ENCODE peak calls at places on chromosomes 13 and 19, in nine cellular contexts. One of them, this sample, is unnamed.

GRCh38 chr13:30204564-30204963 is 102.8 kb downstream of the KATNAL1 start:
- DNase-seq in HTR-8/SVneo: no peak
- DNase-seq in cortex of kidney: no peak
- DNase-seq in hepatic stellate cell: no peak
- DNase-seq in tibial artery: no peak
- DNase-seq in pancreas: no peak
- DNase-seq in endothelial cell: no peak
- DNase-seq in stimulated activated CD4-positive, alpha-beta T cell treated with anti-CD3 and anti-CD28 coated beads, Interleukin-1b, Interleukin-23, amount 100 ng/mL, for 48 hours: peak; percentile 13
- DNase-seq in PC-3: no peak
- DNase-seq in this sample: no peak

GRCh38 chr19:35871611-35872010 is 3.2 kb downstream of the APLP1 start:
- DNase-seq in tibial artery: no peak
- DNase-seq in hepatic stellate cell: no peak
- DNase-seq in cortex of kidney: no peak
- DNase-seq in pancreas: no peak
- DNase-seq in endothelial cell: no peak
- DNase-seq in PC-3: no peak
- DNase-seq in stimulated activated CD4-positive, alpha-beta T cell treated with anti-CD3 and anti-CD28 coated beads, Interleukin-1b, Interleukin-23, amount 100 ng/mL, for 48 hours: no peak
- DNase-seq in HTR-8/SVneo: no peak
- DNase-seq in this sample: no peak

GRCh38 chr19:45972081-45972943 is 1.4 kb downstream of the NOVA2 start:
- DNase-seq in tibial artery: peak; percentile 24
- DNase-seq in pancreas: no peak
- DNase-seq in PC-3: no peak
- DNase-seq in cortex of kidney: no peak
- DNase-seq in stimulated activated CD4-positive, alpha-beta T cell treated with anti-CD3 and anti-CD28 coated beads, Interleukin-1b, Interleukin-23, amount 100 ng/mL, for 48 hours: peak; percentile 40
- DNase-seq in hepatic stellate cell: no peak
- DNase-seq in endothelial cell: no peak
- DNase-seq in HTR-8/SVneo: no peak
- DNase-seq in this sample: no peak

GRCh38 chr13:43448605-43449004 is 338.2 kb downstream of the ENOX1 start:
- DNase-seq in stimulated activated CD4-positive, alpha-beta T cell treated with anti-CD3 and anti-CD28 coated beads, Interleukin-1b, Interleukin-23, amount 100 ng/mL, for 48 hours: no peak
- DNase-seq in tibial artery: no peak
- DNase-seq in PC-3: no peak
- DNase-seq in endothelial cell: no peak
- DNase-seq in pancreas: no peak
- DNase-seq in cortex of kidney: no peak
- DNase-seq in HTR-8/SVneo: no peak
- DNase-seq in hepatic stellate cell: no peak
- DNase-seq in this sample: peak; percentile 60

GRCh38 chr19:41928754-41929535 is 696 bp upstream of the ERFL start:
- DNase-seq in tibial artery: no peak
- DNase-seq in pancreas: no peak
- DNase-seq in hepatic stellate cell: no peak
- DNase-seq in cortex of kidney: no peak
- DNase-seq in endothelial cell: no peak
- DNase-seq in HTR-8/SVneo: no peak
- DNase-seq in stimulated activated CD4-positive, alpha-beta T cell treated with anti-CD3 and anti-CD28 coated beads, Interleukin-1b, Interleukin-23, amount 100 ng/mL, for 48 hours: no peak
- DNase-seq in PC-3: no peak
- DNase-seq in this sample: no peak

GRCh38 chr13:60260440-60260839 is 96.7 kb upstream of the DIAPH3 start:
- DNase-seq in tibial artery: no peak
- DNase-seq in stimulated activated CD4-positive, alpha-beta T cell treated with anti-CD3 and anti-CD28 coated beads, Interleukin-1b, Interleukin-23, amount 100 ng/mL, for 48 hours: no peak
- DNase-seq in cortex of kidney: no peak
- DNase-seq in endothelial cell: no peak
- DNase-seq in HTR-8/SVneo: no peak
- DNase-seq in pancreas: no peak
- DNase-seq in PC-3: no peak
- DNase-seq in hepatic stellate cell: no peak
- DNase-seq in this sample: no peak

GRCh38 chr13:113668491-113668971 is 1.5 kb downstream of the GRK1 start:
- DNase-seq in cortex of kidney: no peak
- DNase-seq in PC-3: no peak
- DNase-seq in endothelial cell: no peak
- DNase-seq in HTR-8/SVneo: no peak
- DNase-seq in stimulated activated CD4-positive, alpha-beta T cell treated with anti-CD3 and anti-CD28 coated beads, Interleukin-1b, Interleukin-23, amount 100 ng/mL, for 48 hours: no peak
- DNase-seq in pancreas: peak; percentile 9
- DNase-seq in hepatic stellate cell: no peak
- DNase-seq in tibial artery: peak; percentile 13
- DNase-seq in this sample: no peak

GRCh38 chr13:29496241-29496712 is 99.2 kb downstream of the SLC7A1 start:
- DNase-seq in stimulated activated CD4-positive, alpha-beta T cell treated with anti-CD3 and anti-CD28 coated beads, Interleukin-1b, Interleukin-23, amount 100 ng/mL, for 48 hours: no peak
- DNase-seq in pancreas: peak; percentile 93
- DNase-seq in tibial artery: no peak
- DNase-seq in HTR-8/SVneo: no peak
- DNase-seq in endothelial cell: no peak
- DNase-seq in PC-3: peak; percentile 41
- DNase-seq in cortex of kidney: no peak
- DNase-seq in hepatic stellate cell: no peak
- DNase-seq in this sample: peak; percentile 42

GRCh38 chr13:80341098-80341701 is at the start of gene SPRY2:
- DNase-seq in stimulated activated CD4-positive, alpha-beta T cell treated with anti-CD3 and anti-CD28 coated beads, Interleukin-1b, Interleukin-23, amount 100 ng/mL, for 48 hours: peak; percentile 43
- DNase-seq in cortex of kidney: peak; percentile 32
- DNase-seq in endothelial cell: peak; percentile 90
- DNase-seq in pancreas: peak; percentile 89
- DNase-seq in tibial artery: peak; percentile 96
- DNase-seq in hepatic stellate cell: peak; percentile 95
- DNase-seq in HTR-8/SVneo: peak; percentile 71
- DNase-seq in PC-3: peak; percentile 89
- DNase-seq in this sample: peak; percentile 90

GRCh38 chr13:40318366-40318765 is 348.1 kb downstream of the FOXO1 start:
- DNase-seq in hepatic stellate cell: no peak
- DNase-seq in PC-3: no peak
- DNase-seq in stimulated activated CD4-positive, alpha-beta T cell treated with anti-CD3 and anti-CD28 coated beads, Interleukin-1b, Interleukin-23, amount 100 ng/mL, for 48 hours: no peak
- DNase-seq in endothelial cell: no peak
- DNase-seq in pancreas: peak; percentile 77
- DNase-seq in cortex of kidney: no peak
- DNase-seq in HTR-8/SVneo: no peak
- DNase-seq in tibial artery: no peak
- DNase-seq in this sample: no peak

GRCh38 chr19:15466851-15467733 is 2.7 kb upstream of the RASAL3 start:
- DNase-seq in tibial artery: no peak
- DNase-seq in pancreas: no peak
- DNase-seq in HTR-8/SVneo: no peak
- DNase-seq in hepatic stellate cell: no peak
- DNase-seq in stimulated activated CD4-positive, alpha-beta T cell treated with anti-CD3 and anti-CD28 coated beads, Interleukin-1b, Interleukin-23, amount 100 ng/mL, for 48 hours: peak; percentile 79
- DNase-seq in PC-3: peak; percentile 89
- DNase-seq in cortex of kidney: no peak
- DNase-seq in endothelial cell: no peak
- DNase-seq in this sample: peak; percentile 4

GRCh38 chr19:51808333-51808986 is 13.5 kb downstream of the FPR3 start:
- DNase-seq in HTR-8/SVneo: peak; percentile 25
- DNase-seq in pancreas: no peak
- DNase-seq in tibial artery: no peak
- DNase-seq in cortex of kidney: no peak
- DNase-seq in endothelial cell: no peak
- DNase-seq in PC-3: peak; percentile 92
- DNase-seq in stimulated activated CD4-positive, alpha-beta T cell treated with anti-CD3 and anti-CD28 coated beads, Interleukin-1b, Interleukin-23, amount 100 ng/mL, for 48 hours: no peak
- DNase-seq in hepatic stellate cell: peak; percentile 28
- DNase-seq in this sample: no peak

GRCh38 chr19:45973564-45974338 is at the start of gene NOVA2:
- DNase-seq in HTR-8/SVneo: peak; percentile 82
- DNase-seq in pancreas: peak; percentile 59
- DNase-seq in endothelial cell: peak; percentile 96
- DNase-seq in cortex of kidney: no peak
- DNase-seq in PC-3: peak; percentile 48
- DNase-seq in stimulated activated CD4-positive, alpha-beta T cell treated with anti-CD3 and anti-CD28 coated beads, Interleukin-1b, Interleukin-23, amount 100 ng/mL, for 48 hours: peak; percentile 69
- DNase-seq in hepatic stellate cell: peak; percentile 67
- DNase-seq in tibial artery: peak; percentile 47
- DNase-seq in this sample: no peak

GRCh38 chr19:21569497-21569870 is 64.1 kb downstream of the ZNF429 start:
- DNase-seq in pancreas: no peak
- DNase-seq in PC-3: no peak
- DNase-seq in HTR-8/SVneo: no peak
- DNase-seq in stimulated activated CD4-positive, alpha-beta T cell treated with anti-CD3 and anti-CD28 coated beads, Interleukin-1b, Interleukin-23, amount 100 ng/mL, for 48 hours: peak; percentile 77
- DNase-seq in endothelial cell: no peak
- DNase-seq in hepatic stellate cell: no peak
- DNase-seq in tibial artery: no peak
- DNase-seq in cortex of kidney: no peak
- DNase-seq in this sample: peak; percentile 48

GRCh38 chr13:43444085-43444484 is 342.7 kb downstream of the ENOX1 start:
- DNase-seq in endothelial cell: no peak
- DNase-seq in HTR-8/SVneo: no peak
- DNase-seq in PC-3: no peak
- DNase-seq in cortex of kidney: no peak
- DNase-seq in tibial artery: no peak
- DNase-seq in hepatic stellate cell: no peak
- DNase-seq in pancreas: no peak
- DNase-seq in stimulated activated CD4-positive, alpha-beta T cell treated with anti-CD3 and anti-CD28 coated beads, Interleukin-1b, Interleukin-23, amount 100 ng/mL, for 48 hours: no peak
- DNase-seq in this sample: peak; percentile 34

GRCh38 chr13:33743438-33744368 is 74.2 kb upstream of the RFC3 start:
- DNase-seq in PC-3: no peak
- DNase-seq in tibial artery: no peak
- DNase-seq in stimulated activated CD4-positive, alpha-beta T cell treated with anti-CD3 and anti-CD28 coated beads, Interleukin-1b, Interleukin-23, amount 100 ng/mL, for 48 hours: peak; percentile 9
- DNase-seq in cortex of kidney: no peak
- DNase-seq in endothelial cell: no peak
- DNase-seq in HTR-8/SVneo: no peak
- DNase-seq in hepatic stellate cell: no peak
- DNase-seq in pancreas: no peak
- DNase-seq in this sample: no peak

GRCh38 chr13:39422845-39423565 is 180.0 kb downstream of the LHFPL6 start:
- DNase-seq in endothelial cell: no peak
- DNase-seq in cortex of kidney: no peak
- DNase-seq in hepatic stellate cell: no peak
- DNase-seq in tibial artery: no peak
- DNase-seq in PC-3: no peak
- DNase-seq in pancreas: no peak
- DNase-seq in HTR-8/SVneo: peak; percentile 5
- DNase-seq in stimulated activated CD4-positive, alpha-beta T cell treated with anti-CD3 and anti-CD28 coated beads, Interleukin-1b, Interleukin-23, amount 100 ng/mL, for 48 hours: no peak
- DNase-seq in this sample: no peak

GRCh38 chr19:2121416-2122051 is 24.8 kb downstream of the IZUMO4 start:
- DNase-seq in endothelial cell: no peak
- DNase-seq in HTR-8/SVneo: no peak
- DNase-seq in stimulated activated CD4-positive, alpha-beta T cell treated with anti-CD3 and anti-CD28 coated beads, Interleukin-1b, Interleukin-23, amount 100 ng/mL, for 48 hours: no peak
- DNase-seq in pancreas: no peak
- DNase-seq in cortex of kidney: no peak
- DNase-seq in PC-3: no peak
- DNase-seq in tibial artery: no peak
- DNase-seq in hepatic stellate cell: no peak
- DNase-seq in this sample: no peak

GRCh38 chr19:2120821-2121220 is 24.1 kb downstream of the IZUMO4 start:
- DNase-seq in hepatic stellate cell: no peak
- DNase-seq in HTR-8/SVneo: no peak
- DNase-seq in endothelial cell: no peak
- DNase-seq in PC-3: no peak
- DNase-seq in pancreas: no peak
- DNase-seq in stimulated activated CD4-positive, alpha-beta T cell treated with anti-CD3 and anti-CD28 coated beads, Interleukin-1b, Interleukin-23, amount 100 ng/mL, for 48 hours: no peak
- DNase-seq in tibial artery: no peak
- DNase-seq in cortex of kidney: no peak
- DNase-seq in this sample: no peak

GRCh38 chr13:67769063-67769986 is 539.2 kb upstream of the PCDH9 start:
- DNase-seq in pancreas: peak; percentile 11
- DNase-seq in tibial artery: no peak
- DNase-seq in PC-3: no peak
- DNase-seq in stimulated activated CD4-positive, alpha-beta T cell treated with anti-CD3 and anti-CD28 coated beads, Interleukin-1b, Interleukin-23, amount 100 ng/mL, for 48 hours: no peak
- DNase-seq in hepatic stellate cell: no peak
- DNase-seq in cortex of kidney: no peak
- DNase-seq in endothelial cell: no peak
- DNase-seq in HTR-8/SVneo: no peak
- DNase-seq in this sample: no peak

GRCh38 chr13:28527629-28528028 is 32.7 kb upstream of the FLT1 start:
- DNase-seq in HTR-8/SVneo: no peak
- DNase-seq in tibial artery: peak; percentile 38
- DNase-seq in hepatic stellate cell: no peak
- DNase-seq in pancreas: no peak
- DNase-seq in stimulated activated CD4-positive, alpha-beta T cell treated with anti-CD3 and anti-CD28 coated beads, Interleukin-1b, Interleukin-23, amount 100 ng/mL, for 48 hours: no peak
- DNase-seq in endothelial cell: no peak
- DNase-seq in PC-3: no peak
- DNase-seq in cortex of kidney: no peak
- DNase-seq in this sample: no peak

GRCh38 chr19:56110515-56111448 is 10.3 kb downstream of the ZNF787 start:
- DNase-seq in tibial artery: no peak
- DNase-seq in HTR-8/SVneo: no peak
- DNase-seq in stimulated activated CD4-positive, alpha-beta T cell treated with anti-CD3 and anti-CD28 coated beads, Interleukin-1b, Interleukin-23, amount 100 ng/mL, for 48 hours: no peak
- DNase-seq in hepatic stellate cell: no peak
- DNase-seq in cortex of kidney: no peak
- DNase-seq in endothelial cell: peak; percentile 36
- DNase-seq in pancreas: peak; percentile 70
- DNase-seq in PC-3: no peak
- DNase-seq in this sample: peak; percentile 79

GRCh38 chr13:31334547-31334946 is 134.8 kb downstream of the B3GLCT start:
- DNase-seq in pancreas: no peak
- DNase-seq in HTR-8/SVneo: no peak
- DNase-seq in endothelial cell: no peak
- DNase-seq in cortex of kidney: no peak
- DNase-seq in hepatic stellate cell: no peak
- DNase-seq in PC-3: no peak
- DNase-seq in tibial artery: no peak
- DNase-seq in stimulated activated CD4-positive, alpha-beta T cell treated with anti-CD3 and anti-CD28 coated beads, Interleukin-1b, Interleukin-23, amount 100 ng/mL, for 48 hours: no peak
- DNase-seq in this sample: no peak

GRCh38 chr13:30725331-30726085 is 9.8 kb upstream of the ALOX5AP start:
- DNase-seq in PC-3: no peak
- DNase-seq in cortex of kidney: no peak
- DNase-seq in endothelial cell: no peak
- DNase-seq in stimulated activated CD4-positive, alpha-beta T cell treated with anti-CD3 and anti-CD28 coated beads, Interleukin-1b, Interleukin-23, amount 100 ng/mL, for 48 hours: no peak
- DNase-seq in HTR-8/SVneo: no peak
- DNase-seq in hepatic stellate cell: no peak
- DNase-seq in pancreas: no peak
- DNase-seq in tibial artery: no peak
- DNase-seq in this sample: no peak

GRCh38 chr13:93146584-93147292 is 79.9 kb upstream of the GPC6 start:
- DNase-seq in stimulated activated CD4-positive, alpha-beta T cell treated with anti-CD3 and anti-CD28 coated beads, Interleukin-1b, Interleukin-23, amount 100 ng/mL, for 48 hours: no peak
- DNase-seq in PC-3: peak; percentile 30
- DNase-seq in hepatic stellate cell: peak; percentile 3
- DNase-seq in tibial artery: no peak
- DNase-seq in HTR-8/SVneo: no peak
- DNase-seq in endothelial cell: no peak
- DNase-seq in cortex of kidney: no peak
- DNase-seq in pancreas: no peak
- DNase-seq in this sample: peak; percentile 83

GRCh38 chr13:113369881-113370280 is 6.0 kb upstream of the GRTP1 start:
- DNase-seq in cortex of kidney: no peak
- DNase-seq in HTR-8/SVneo: no peak
- DNase-seq in hepatic stellate cell: no peak
- DNase-seq in pancreas: no peak
- DNase-seq in PC-3: no peak
- DNase-seq in stimulated activated CD4-positive, alpha-beta T cell treated with anti-CD3 and anti-CD28 coated beads, Interleukin-1b, Interleukin-23, amount 100 ng/mL, for 48 hours: no peak
- DNase-seq in tibial artery: no peak
- DNase-seq in endothelial cell: no peak
- DNase-seq in this sample: no peak

GRCh38 chr13:86633346-86633745 is 834.1 kb upstream of the SLITRK6 start:
- DNase-seq in PC-3: no peak
- DNase-seq in cortex of kidney: no peak
- DNase-seq in pancreas: no peak
- DNase-seq in stimulated activated CD4-positive, alpha-beta T cell treated with anti-CD3 and anti-CD28 coated beads, Interleukin-1b, Interleukin-23, amount 100 ng/mL, for 48 hours: no peak
- DNase-seq in HTR-8/SVneo: no peak
- DNase-seq in endothelial cell: no peak
- DNase-seq in tibial artery: no peak
- DNase-seq in hepatic stellate cell: no peak
- DNase-seq in this sample: peak; percentile 11

GRCh38 chr19:4717191-4717965 is 6.3 kb downstream of the DPP9 start:
- DNase-seq in pancreas: no peak
- DNase-seq in HTR-8/SVneo: peak; percentile 65
- DNase-seq in cortex of kidney: no peak
- DNase-seq in hepatic stellate cell: peak; percentile 64
- DNase-seq in endothelial cell: no peak
- DNase-seq in tibial artery: no peak
- DNase-seq in PC-3: peak; percentile 80
- DNase-seq in stimulated activated CD4-positive, alpha-beta T cell treated with anti-CD3 and anti-CD28 coated beads, Interleukin-1b, Interleukin-23, amount 100 ng/mL, for 48 hours: no peak
- DNase-seq in this sample: no peak

GRCh38 chr19:17871878-17872250 is at the start of gene SLC5A5:
- DNase-seq in cortex of kidney: no peak
- DNase-seq in stimulated activated CD4-positive, alpha-beta T cell treated with anti-CD3 and anti-CD28 coated beads, Interleukin-1b, Interleukin-23, amount 100 ng/mL, for 48 hours: peak; percentile 34
- DNase-seq in endothelial cell: no peak
- DNase-seq in tibial artery: no peak
- DNase-seq in PC-3: peak; percentile 16
- DNase-seq in HTR-8/SVneo: no peak
- DNase-seq in pancreas: no peak
- DNase-seq in hepatic stellate cell: no peak
- DNase-seq in this sample: no peak

GRCh38 chr13:50948576-50948975 is 39.0 kb downstream of the RNASEH2B start:
- DNase-seq in hepatic stellate cell: no peak
- DNase-seq in tibial artery: no peak
- DNase-seq in PC-3: peak; percentile 3
- DNase-seq in HTR-8/SVneo: no peak
- DNase-seq in stimulated activated CD4-positive, alpha-beta T cell treated with anti-CD3 and anti-CD28 coated beads, Interleukin-1b, Interleukin-23, amount 100 ng/mL, for 48 hours: no peak
- DNase-seq in endothelial cell: no peak
- DNase-seq in cortex of kidney: no peak
- DNase-seq in pancreas: no peak
- DNase-seq in this sample: peak; percentile 6

GRCh38 chr13:33109801-33110200 is 93.6 kb downstream of the KL start:
- DNase-seq in hepatic stellate cell: no peak
- DNase-seq in HTR-8/SVneo: no peak
- DNase-seq in pancreas: no peak
- DNase-seq in cortex of kidney: no peak
- DNase-seq in stimulated activated CD4-positive, alpha-beta T cell treated with anti-CD3 and anti-CD28 coated beads, Interleukin-1b, Interleukin-23, amount 100 ng/mL, for 48 hours: no peak
- DNase-seq in endothelial cell: peak; percentile 54
- DNase-seq in tibial artery: no peak
- DNase-seq in PC-3: no peak
- DNase-seq in this sample: no peak

This sample was measured in renal cortical epithelial cell.